ENCODE peak calls at places on chromosomes 13 and 19, in six cellular contexts. Z, E, U, R, I and A are unnamed samples.

GRCh38 chr13:51363625-51364024 is 24.1 kb downstream of the SERPINE3 start:
- DNase-seq in U (no peak), Z (no peak), E (no peak), R (no peak), I (no peak), A (no peak)

GRCh38 chr19:48403606-48404005 is 10.1 kb downstream of the GRIN2D start:
- DNase-seq in Z (no peak), I (no peak), R (no peak), E (peak; percentile 78), U (peak; percentile 57), A (peak; percentile 19)

GRCh38 chr19:3024870-3025515 is 4.1 kb downstream of the TLE2 start:
- DNase-seq in I (no peak), E (peak; percentile 65), U (no peak), Z (no peak), R (no peak), A (no peak)

GRCh38 chr19:8079988-8080387 is 27.4 kb downstream of the CCL25 start:
- DNase-seq in R (no peak), U (no peak), Z (no peak), I (no peak), E (peak; percentile 79), A (no peak)

GRCh38 chr13:44471686-44472085 is 98.1 kb downstream of the SERP2 start:
- DNase-seq in E (no peak), U (peak; percentile 25), I (no peak), R (no peak), Z (no peak), A (no peak)

GRCh38 chr19:48258350-48258749 is 2.6 kb upstream of the CARD8 start:
- DNase-seq in R (no peak), I (no peak), E (no peak), Z (no peak), U (no peak), A (peak; percentile 20)

GRCh38 chr13:93758575-93758974 is 532.0 kb downstream of the GPC6 start:
- DNase-seq in I (peak; percentile 9), R (no peak), E (no peak), U (peak; percentile 43), Z (no peak), A (no peak)

GRCh38 chr13:113887700-113888201 is 23.9 kb upstream of the GAS6 start:
- DNase-seq in Z (no peak), E (no peak), I (no peak), R (no peak), U (no peak), A (no peak)

GRCh38 chr13:80086304-80086721 is 254.6 kb downstream of the SPRY2 start:
- DNase-seq in Z (no peak), I (no peak), U (no peak), R (no peak), E (no peak), A (no peak)

GRCh38 chr13:37326319-37326718 is 220.9 kb upstream of the CSNK1A1L start:
- DNase-seq in Z (no peak), U (no peak), R (no peak), E (no peak), I (no peak), A (no peak)

GRCh38 chr19:18975011-18975410 is 34.0 kb upstream of the HOMER3 start:
- DNase-seq in R (no peak), E (no peak), Z (no peak), U (no peak), I (no peak), A (no peak)

GRCh38 chr13:111215081-111216047 is 100.3 kb downstream of the ARHGEF7 start:
- DNase-seq in E (peak; percentile 74), R (no peak), I (no peak), Z (no peak), U (no peak), A (no peak)

GRCh38 chr19:55232284-55232597 is 3.7 kb upstream of the TMEM86B start:
- DNase-seq in Z (no peak), R (no peak), I (no peak), U (no peak), E (no peak), A (no peak)

GRCh38 chr13:44399045-44399444 is 25.4 kb downstream of the SERP2 start:
- DNase-seq in I (no peak), U (no peak), E (no peak), Z (no peak), R (no peak), A (no peak)

GRCh38 chr19:4567584-4568071 is 8.1 kb upstream of the SEMA6B start:
- DNase-seq in E (peak; percentile 77), I (no peak), U (peak; percentile 57), R (no peak), Z (peak; percentile 90), A (peak; percentile 44)